ENCODE peak calls at places on chromosome 10, in nine cellular contexts. One of them, this sample, is unnamed.
A peak's percentile ranks its signal among the peaks of the same experiment; 100 is the strongest.

GRCh38 chr10:35640951-35641429 is 1.1 kb downstream of the FZD8 start:
- DNase-seq in lower lobe of right lung: peak; percentile 78
- DNase-seq in OCI-LY7: peak; percentile 83
- DNase-seq in spleen: peak; percentile 85
- DNase-seq in fibroblast of lung: peak; percentile 82
- DNase-seq in lower leg skin: peak; percentile 84
- DNase-seq in adrenal gland: peak; percentile 78
- DNase-seq in hepatocyte: peak; percentile 85
- DNase-seq in cardiac fibroblast: peak; percentile 88
- DNase-seq in this sample: peak; percentile 70

GRCh38 chr10:71878327-71879034 is 27.4 kb upstream of the PSAP start:
- DNase-seq in lower lobe of right lung: peak; percentile 68
- DNase-seq in OCI-LY7: peak; percentile 87
- DNase-seq in spleen: peak; percentile 91
- DNase-seq in fibroblast of lung: no peak
- DNase-seq in lower leg skin: no peak
- DNase-seq in adrenal gland: no peak
- DNase-seq in hepatocyte: no peak
- DNase-seq in cardiac fibroblast: no peak
- DNase-seq in this sample: no peak

GRCh38 chr10:58266003-58266825 is 1.5 kb downstream of the IPMK start:
- DNase-seq in lower lobe of right lung: no peak
- DNase-seq in OCI-LY7: peak; percentile 45
- DNase-seq in spleen: no peak
- DNase-seq in fibroblast of lung: peak; percentile 67
- DNase-seq in lower leg skin: no peak
- DNase-seq in adrenal gland: no peak
- DNase-seq in hepatocyte: peak; percentile 55
- DNase-seq in cardiac fibroblast: peak; percentile 69
- DNase-seq in this sample: no peak

GRCh38 chr10:129848084-129848483 is 116.0 kb downstream of the EBF3 start:
- DNase-seq in lower lobe of right lung: no peak
- DNase-seq in OCI-LY7: no peak
- DNase-seq in spleen: no peak
- DNase-seq in fibroblast of lung: no peak
- DNase-seq in lower leg skin: peak; percentile 79
- DNase-seq in adrenal gland: no peak
- DNase-seq in hepatocyte: no peak
- DNase-seq in cardiac fibroblast: no peak
- DNase-seq in this sample: no peak

GRCh38 chr10:124354411-124355382 is 64.0 kb downstream of the OAT start:
- DNase-seq in lower lobe of right lung: peak; percentile 70
- DNase-seq in OCI-LY7: no peak
- DNase-seq in spleen: peak; percentile 79
- DNase-seq in fibroblast of lung: peak; percentile 65
- DNase-seq in lower leg skin: peak; percentile 91
- DNase-seq in adrenal gland: peak; percentile 70
- DNase-seq in hepatocyte: peak; percentile 72
- DNase-seq in cardiac fibroblast: peak; percentile 82
- DNase-seq in this sample: peak; percentile 37

GRCh38 chr10:89575037-89575436 is 39.6 kb upstream of the SLC16A12 start:
- DNase-seq in lower lobe of right lung: no peak
- DNase-seq in OCI-LY7: no peak
- DNase-seq in spleen: no peak
- DNase-seq in fibroblast of lung: no peak
- DNase-seq in lower leg skin: no peak
- DNase-seq in adrenal gland: no peak
- DNase-seq in hepatocyte: no peak
- DNase-seq in cardiac fibroblast: no peak
- DNase-seq in this sample: no peak

GRCh38 chr10:132036887-132037675 is 28.7 kb upstream of the JAKMIP3 start:
- DNase-seq in lower lobe of right lung: no peak
- DNase-seq in OCI-LY7: no peak
- DNase-seq in spleen: peak; percentile 36
- DNase-seq in fibroblast of lung: no peak
- DNase-seq in lower leg skin: no peak
- DNase-seq in adrenal gland: no peak
- DNase-seq in hepatocyte: no peak
- DNase-seq in cardiac fibroblast: no peak
- DNase-seq in this sample: no peak

GRCh38 chr10:48245977-48246376 is 28.5 kb downstream of the FRMPD2 start:
- DNase-seq in lower lobe of right lung: no peak
- DNase-seq in OCI-LY7: no peak
- DNase-seq in spleen: peak; percentile 36
- DNase-seq in fibroblast of lung: no peak
- DNase-seq in lower leg skin: peak; percentile 23
- DNase-seq in adrenal gland: peak; percentile 24
- DNase-seq in hepatocyte: no peak
- DNase-seq in cardiac fibroblast: no peak
- DNase-seq in this sample: no peak

GRCh38 chr10:118781536-118781935 is 26.8 kb upstream of the CACUL1 start:
- DNase-seq in lower lobe of right lung: no peak
- DNase-seq in OCI-LY7: no peak
- DNase-seq in spleen: no peak
- DNase-seq in fibroblast of lung: no peak
- DNase-seq in lower leg skin: peak; percentile 48
- DNase-seq in adrenal gland: no peak
- DNase-seq in hepatocyte: no peak
- DNase-seq in cardiac fibroblast: no peak
- DNase-seq in this sample: no peak

GRCh38 chr10:78435484-78436222 is 402.0 kb downstream of the RPS24 start:
- DNase-seq in lower lobe of right lung: no peak
- DNase-seq in OCI-LY7: no peak
- DNase-seq in spleen: no peak
- DNase-seq in fibroblast of lung: peak; percentile 33
- DNase-seq in lower leg skin: peak; percentile 52
- DNase-seq in adrenal gland: no peak
- DNase-seq in hepatocyte: no peak
- DNase-seq in cardiac fibroblast: no peak
- DNase-seq in this sample: no peak

DNA sequence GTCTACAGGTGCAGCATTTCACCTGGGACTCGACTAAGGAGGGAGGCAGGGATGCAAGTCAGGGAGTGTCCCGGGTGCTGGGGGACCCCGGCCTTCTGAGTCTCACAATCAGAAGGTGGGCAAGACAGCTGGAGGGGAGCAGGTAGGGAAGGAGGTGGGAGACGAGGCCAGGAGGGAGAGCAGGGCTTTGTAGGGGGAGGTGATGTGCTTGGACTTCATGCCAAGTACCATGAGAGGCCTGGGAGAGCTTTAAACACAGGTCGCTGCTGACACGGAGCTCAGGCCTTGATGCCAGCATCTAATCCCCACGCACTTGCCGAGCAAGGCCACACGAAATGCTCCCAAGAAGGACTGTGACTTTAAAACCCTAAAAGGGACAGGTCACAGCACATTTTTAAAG is 244.7 kb downstream of the ADARB2 start:
- DNase-seq in lower lobe of right lung: no peak
- DNase-seq in OCI-LY7: no peak
- DNase-seq in spleen: no peak
- DNase-seq in fibroblast of lung: no peak
- DNase-seq in lower leg skin: no peak
- DNase-seq in adrenal gland: no peak
- DNase-seq in hepatocyte: no peak
- DNase-seq in cardiac fibroblast: no peak
- DNase-seq in this sample: no peak
- H3K4me3 ChIP-seq in lower lobe of right lung: no peak overlapping the region
- H3K4me3 ChIP-seq in OCI-LY7: no peak overlapping the region
- H3K4me3 ChIP-seq in spleen: no peak overlapping the region
- H3K4me3 ChIP-seq in fibroblast of lung: no peak overlapping the region
- H3K4me3 ChIP-seq in lower leg skin: no peak overlapping the region
- H3K4me3 ChIP-seq in adrenal gland: no peak overlapping the region
- H3K4me3 ChIP-seq in hepatocyte: no peak overlapping the region
- H3K4me3 ChIP-seq in cardiac fibroblast: no peak overlapping the region
- H3K4me3 ChIP-seq in this sample: no peak overlapping the region

GRCh38 chr10:14186245-14186644 is 144.5 kb downstream of the FRMD4A start:
- DNase-seq in lower lobe of right lung: no peak
- DNase-seq in OCI-LY7: peak; percentile 9
- DNase-seq in spleen: no peak
- DNase-seq in fibroblast of lung: no peak
- DNase-seq in lower leg skin: no peak
- DNase-seq in adrenal gland: no peak
- DNase-seq in hepatocyte: no peak
- DNase-seq in cardiac fibroblast: no peak
- DNase-seq in this sample: no peak
- TF ChIP-seq CTCF in lower lobe of right lung: no peak
- TF ChIP-seq CTCF in OCI-LY7: peak; percentile 62
- TF ChIP-seq CTCF in spleen: no peak
- TF ChIP-seq CTCF in fibroblast of lung: peak; percentile 37
- TF ChIP-seq CTCF in lower leg skin: no peak
- TF ChIP-seq CTCF in adrenal gland: no peak
- TF ChIP-seq CTCF in hepatocyte: peak; percentile 27
- TF ChIP-seq CTCF in cardiac fibroblast: peak; percentile 45
- TF ChIP-seq CTCF in this sample: no peak

GRCh38 chr10:7486533-7486932 is 75.7 kb upstream of the SFMBT2 start:
- DNase-seq in lower lobe of right lung: no peak
- DNase-seq in OCI-LY7: no peak
- DNase-seq in spleen: no peak
- DNase-seq in fibroblast of lung: no peak
- DNase-seq in lower leg skin: no peak
- DNase-seq in adrenal gland: no peak
- DNase-seq in hepatocyte: no peak
- DNase-seq in cardiac fibroblast: no peak
- DNase-seq in this sample: no peak

GRCh38 chr10:7485267-7485601 is 74.4 kb upstream of the SFMBT2 start:
- DNase-seq in lower lobe of right lung: no peak
- DNase-seq in OCI-LY7: no peak
- DNase-seq in spleen: no peak
- DNase-seq in fibroblast of lung: no peak
- DNase-seq in lower leg skin: no peak
- DNase-seq in adrenal gland: no peak
- DNase-seq in hepatocyte: no peak
- DNase-seq in cardiac fibroblast: no peak
- DNase-seq in this sample: no peak

GRCh38 chr10:7483848-7484247 is 73.0 kb upstream of the SFMBT2 start:
- DNase-seq in lower lobe of right lung: no peak
- DNase-seq in OCI-LY7: no peak
- DNase-seq in spleen: no peak
- DNase-seq in fibroblast of lung: no peak
- DNase-seq in lower leg skin: no peak
- DNase-seq in adrenal gland: no peak
- DNase-seq in hepatocyte: no peak
- DNase-seq in cardiac fibroblast: no peak
- DNase-seq in this sample: no peak

GRCh38 chr10:7482992-7483391 is 72.2 kb upstream of the SFMBT2 start:
- DNase-seq in lower lobe of right lung: no peak
- DNase-seq in OCI-LY7: no peak
- DNase-seq in spleen: no peak
- DNase-seq in fibroblast of lung: no peak
- DNase-seq in lower leg skin: peak; percentile 70
- DNase-seq in adrenal gland: no peak
- DNase-seq in hepatocyte: no peak
- DNase-seq in cardiac fibroblast: no peak
- DNase-seq in this sample: no peak

DNA sequence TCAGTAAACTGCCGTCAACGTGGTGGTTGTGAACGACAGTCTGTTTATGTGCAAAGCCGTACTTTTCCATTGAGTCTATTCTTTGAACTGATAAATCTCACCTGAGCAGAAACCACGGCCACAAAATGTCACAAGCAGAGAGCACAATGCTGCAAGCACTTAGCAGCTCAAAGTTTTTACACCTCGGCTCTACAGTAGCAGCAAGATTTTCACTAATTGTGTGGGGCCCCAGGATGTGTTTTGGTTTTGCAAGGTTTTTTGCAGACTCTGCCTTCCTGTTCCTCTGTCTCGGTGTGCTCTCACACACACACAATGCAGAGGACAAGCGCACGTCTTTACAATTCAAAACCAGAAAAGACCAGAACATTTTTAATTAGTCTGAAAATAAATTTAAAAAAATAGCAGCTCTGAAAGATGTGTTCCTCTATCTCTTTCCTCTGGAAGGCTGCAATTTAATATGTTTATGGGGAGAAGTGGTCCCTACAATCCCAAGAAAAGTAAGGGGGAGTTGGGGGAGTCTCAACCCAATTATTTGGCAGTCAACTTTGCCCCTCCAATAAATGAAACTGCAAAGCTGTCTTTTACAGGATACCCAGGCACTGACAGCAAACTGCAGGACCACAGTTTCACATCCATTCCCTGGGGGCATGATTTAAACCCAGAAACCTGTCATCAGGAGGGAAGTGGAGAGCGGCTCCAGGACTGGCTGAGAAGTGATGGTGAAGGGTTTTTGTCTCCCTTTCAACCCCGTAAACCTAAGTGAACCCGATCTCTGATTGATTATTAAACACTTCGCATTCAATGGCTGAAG is 73.8 kb upstream of the SFMBT2 start:
- DNase-seq in lower lobe of right lung: no peak
- DNase-seq in OCI-LY7: peak; percentile 75
- DNase-seq in spleen: no peak
- DNase-seq in fibroblast of lung: no peak
- DNase-seq in lower leg skin: peak; percentile 52
- DNase-seq in adrenal gland: no peak
- DNase-seq in hepatocyte: no peak
- DNase-seq in cardiac fibroblast: no peak
- DNase-seq in this sample: no peak
- H3K4me3 ChIP-seq in lower lobe of right lung: peak overlapping the region; percentile 0
- H3K4me3 ChIP-seq in OCI-LY7: peak overlapping the region; percentile 57
- H3K4me3 ChIP-seq in spleen: peak overlapping the region; percentile 22
- H3K4me3 ChIP-seq in fibroblast of lung: peak overlapping the region; percentile 25
- H3K4me3 ChIP-seq in lower leg skin: no peak overlapping the region
- H3K4me3 ChIP-seq in adrenal gland: no peak overlapping the region
- H3K4me3 ChIP-seq in hepatocyte: no peak overlapping the region
- H3K4me3 ChIP-seq in cardiac fibroblast: no peak overlapping the region
- H3K4me3 ChIP-seq in this sample: no peak overlapping the region

GRCh38 chr10:77082601-77083252 is 554.9 kb downstream of the KCNMA1 start:
- DNase-seq in lower lobe of right lung: no peak
- DNase-seq in OCI-LY7: no peak
- DNase-seq in spleen: no peak
- DNase-seq in fibroblast of lung: peak; percentile 34
- DNase-seq in lower leg skin: no peak
- DNase-seq in adrenal gland: no peak
- DNase-seq in hepatocyte: no peak
- DNase-seq in cardiac fibroblast: no peak
- DNase-seq in this sample: no peak
- TF ChIP-seq CTCF in lower lobe of right lung: no peak
- TF ChIP-seq CTCF in OCI-LY7: no peak
- TF ChIP-seq CTCF in spleen: no peak
- TF ChIP-seq CTCF in fibroblast of lung: peak; percentile 7
- TF ChIP-seq CTCF in lower leg skin: no peak
- TF ChIP-seq CTCF in adrenal gland: no peak
- TF ChIP-seq CTCF in hepatocyte: peak; percentile 36
- TF ChIP-seq CTCF in cardiac fibroblast: no peak
- TF ChIP-seq CTCF in this sample: no peak